ENCODE peak calls at places on chromosomes 3 and 15, in nine cellular contexts. J is C1 segment of cervical spinal cord; B is GM12865; T is nucleus accumbens; Z is upper lobe of right lung; O is glomerular endothelial cell; Y is stimulated activated CD4-positive, alpha-beta T cell treated with anti-CD3 and anti-CD28 coated beads, TNF-alpha, amount 100 ng/mL, for 24 hours; H is AG04450; Q is ACHN. N is an unnamed sample.

GRCh38 chr15:76239786-76240185 is 71.5 kb downstream of the ETFA start:
- DNase-seq in J (no peak), B (no peak), T (no peak), Z (no peak), O (no peak), Y (no peak), H (no peak), Q (no peak), N (no peak)

GRCh38 chr3:134753999-134754742 is 40.9 kb upstream of the EPHB1 start:
- DNase-seq in J (no peak), B (no peak), T (no peak), Z (no peak), O (no peak), Y (no peak), H (no peak), Q (no peak), N (no peak)

GRCh38 chr15:85743392-85744045 is 51.2 kb downstream of the KLHL25 start:
- DNase-seq in J (no peak), B (no peak), T (no peak), Z (no peak), O (no peak), Y (no peak), H (no peak), Q (no peak), N (no peak)

GRCh38 chr15:47822066-47822465 is 104.8 kb downstream of the SEMA6D start:
- DNase-seq in J (no peak), B (no peak), T (no peak), Z (no peak), O (no peak), Y (no peak), H (no peak), Q (no peak), N (peak)

GRCh38 chr3:42526616-42527367 is 24.3 kb downstream of the VIPR1 start:
- DNase-seq in J (no peak), B (no peak), T (no peak), Z (no peak), O (no peak), Y (peak), H (no peak), Q (no peak), N (no peak)

GRCh38 chr3:61562810-61563613 is 1.6 kb downstream of the PTPRG start:
- DNase-seq in J (peak), B (no peak), T (peak), Z (peak), O (no peak), Y (no peak), H (no peak), Q (peak), N (peak)

GRCh38 chr15:84961114-84961452 is 20.6 kb upstream of the PDE8A start:
- DNase-seq in J (no peak), B (no peak), T (no peak), Z (no peak), O (no peak), Y (no peak), H (peak), Q (peak), N (no peak)

GRCh38 chr3:60282840-60283239 is 968.4 kb downstream of the FHIT start:
- DNase-seq in J (no peak), B (no peak), T (no peak), Z (no peak), O (no peak), Y (no peak), H (no peak), Q (no peak), N (no peak)

GRCh38 chr3:94032187-94032586 is 3.8 kb upstream of the STX19 start:
- DNase-seq in J (no peak), B (no peak), T (no peak), Z (no peak), O (no peak), Y (no peak), H (peak), Q (no peak), N (no peak)

GRCh38 chr3:126351771-126352475 is 5.3 kb downstream of the KLF15 start:
- DNase-seq in J (no peak), B (no peak), T (no peak), Z (peak), O (no peak), Y (no peak), H (no peak), Q (no peak), N (no peak)

GRCh38 chr3:59773970-59774369 is 724.1 kb upstream of the CFAP20DC start:
- DNase-seq in J (no peak), B (no peak), T (no peak), Z (no peak), O (no peak), Y (no peak), H (no peak), Q (no peak), N (no peak)

GRCh38 chr15:90563460-90563859 is 33.7 kb downstream of the CRTC3 start:
- DNase-seq in J (no peak), B (no peak), T (no peak), Z (no peak), O (no peak), Y (no peak), H (no peak), Q (no peak), N (no peak)

GRCh38 chr3:122294365-122294764 is 30.7 kb upstream of the CSTA start:
- DNase-seq in J (no peak), B (no peak), T (no peak), Z (no peak), O (no peak), Y (no peak), H (no peak), Q (no peak), N (no peak)